ENCODE peak calls at places on chromosomes 16 and 17, in five cellular contexts. O, B, V, Z and I are unnamed samples.

GRCh38 chr17:82487898-82488297 is 29.4 kb downstream of the NARF start:
- DNase-seq in O (no peak), B (no peak), V (no peak), Z (peak; percentile 68), I (no peak)

GRCh38 chr17:70582777-70583176 is 413.4 kb downstream of the KCNJ2 start:
- DNase-seq in O (no peak), B (no peak), V (no peak), Z (no peak), I (no peak)

GRCh38 chr17:77011173-77012011 is 129.4 kb upstream of the SEC14L1 start:
- DNase-seq in O (no peak), B (no peak), V (peak; percentile 51), Z (no peak), I (peak; percentile 49)

GRCh38 chr17:72494576-72494975 is 373.8 kb downstream of the SOX9 start:
- DNase-seq in O (no peak), B (no peak), V (no peak), Z (no peak), I (no peak)

GRCh38 chr16:80273635-80274538 is 266.9 kb upstream of the DYNLRB2 start:
- DNase-seq in O (no peak), B (no peak), V (no peak), Z (no peak), I (no peak)

GRCh38 chr16:57994778-57995177 is 5.7 kb downstream of the ZNF319 start:
- DNase-seq in O (peak; percentile 83), B (no peak), V (peak; percentile 77), Z (peak; percentile 69), I (no peak)

GRCh38 chr17:39867084-39867890 is 715 bp upstream of the ZPBP2 start:
- DNase-seq in O (no peak), B (no peak), V (no peak), Z (no peak), I (peak; percentile 39)

GRCh38 chr16:56013962-56014552 is 138.9 kb upstream of the CES5A start:
- DNase-seq in O (peak; percentile 52), B (no peak), V (peak; percentile 84), Z (peak; percentile 41), I (no peak)

GRCh38 chr17:50079334-50080095 is 15.6 kb upstream of the PDK2 start:
- DNase-seq in O (peak; percentile 74), B (no peak), V (no peak), Z (no peak), I (peak; percentile 86)

GRCh38 chr16:88970539-88971065 is 6.4 kb downstream of the CBFA2T3 start:
- DNase-seq in O (no peak), B (no peak), V (no peak), Z (no peak), I (no peak)

GRCh38 chr17:35210741-35211140 is 16.5 kb upstream of the SLC35G3 start:
- DNase-seq in O (no peak), B (no peak), V (no peak), Z (no peak), I (no peak)

GRCh38 chr16:74117798-74118197 is 178.8 kb upstream of the PSMD7 start:
- DNase-seq in O (no peak), B (no peak), V (no peak), Z (no peak), I (no peak)

DNA sequence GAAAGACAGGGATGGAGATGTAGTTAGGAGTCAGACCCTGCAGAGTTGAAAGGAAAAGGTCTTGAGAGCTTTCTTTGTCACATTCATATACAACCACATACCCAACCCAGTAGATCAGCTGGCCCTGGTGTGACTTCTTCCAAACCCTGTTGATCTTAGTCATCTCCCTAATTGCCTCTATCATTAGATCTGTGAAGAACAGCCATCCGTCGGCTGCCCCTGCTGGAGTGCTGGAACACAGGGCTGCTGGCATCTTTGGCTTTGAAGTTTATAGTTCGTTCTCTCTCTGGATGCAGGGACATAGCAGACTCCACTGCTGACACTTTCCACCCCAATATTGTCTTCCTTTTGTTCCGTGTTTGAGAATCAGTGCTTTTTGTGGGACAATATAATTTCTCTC is 10.4 kb upstream of the SMG8 start:
- DNase-seq in O (no peak), B (no peak), V (no peak), Z (no peak), I (no peak)
- H3K4me3 ChIP-seq in O (no peak overlapping the region), B (no peak overlapping the region), V (no peak overlapping the region), Z (no peak overlapping the region), I (no peak overlapping the region)

DNA sequence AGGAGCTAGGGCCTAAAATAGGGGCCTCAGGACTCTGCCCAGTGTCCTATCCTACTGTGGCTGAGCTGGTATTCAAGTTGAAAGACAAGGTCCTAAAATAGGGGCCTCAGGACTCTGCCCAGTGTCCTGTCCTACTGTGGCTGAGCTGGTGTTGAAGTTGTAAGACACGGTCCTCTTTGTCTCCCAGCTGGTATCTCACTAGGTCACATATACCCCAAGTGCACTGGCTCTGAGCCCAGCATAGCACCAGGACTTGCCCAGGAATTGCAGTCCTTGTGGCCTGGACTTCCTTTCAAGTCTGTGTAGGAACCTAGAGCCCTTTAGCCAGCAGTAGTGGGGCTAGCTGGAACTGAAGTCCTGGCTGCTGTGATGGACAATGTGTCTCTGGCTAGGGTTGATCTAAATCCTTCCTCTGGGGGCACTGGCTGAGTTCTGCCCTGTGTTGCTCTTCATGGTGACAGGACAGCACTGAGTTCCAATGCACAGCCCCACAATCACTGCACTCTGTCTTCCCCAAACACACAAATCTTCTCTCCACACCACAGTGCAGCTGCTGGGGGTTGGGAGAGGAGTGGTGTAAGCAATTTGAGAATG is 260.5 kb downstream of the HAPSTR1 start:
- DNase-seq in O (no peak), B (no peak), V (no peak), Z (no peak), I (no peak)
- H3K9me3 ChIP-seq in O (peaks cover 2% of the 10 kb centered on the region), B (peaks cover 10% of the 10 kb centered on the region), V (no peaks in the 10 kb centered on the region), Z (peaks cover 5% of the 10 kb centered on the region), I (no peaks in the 10 kb centered on the region)

DNA sequence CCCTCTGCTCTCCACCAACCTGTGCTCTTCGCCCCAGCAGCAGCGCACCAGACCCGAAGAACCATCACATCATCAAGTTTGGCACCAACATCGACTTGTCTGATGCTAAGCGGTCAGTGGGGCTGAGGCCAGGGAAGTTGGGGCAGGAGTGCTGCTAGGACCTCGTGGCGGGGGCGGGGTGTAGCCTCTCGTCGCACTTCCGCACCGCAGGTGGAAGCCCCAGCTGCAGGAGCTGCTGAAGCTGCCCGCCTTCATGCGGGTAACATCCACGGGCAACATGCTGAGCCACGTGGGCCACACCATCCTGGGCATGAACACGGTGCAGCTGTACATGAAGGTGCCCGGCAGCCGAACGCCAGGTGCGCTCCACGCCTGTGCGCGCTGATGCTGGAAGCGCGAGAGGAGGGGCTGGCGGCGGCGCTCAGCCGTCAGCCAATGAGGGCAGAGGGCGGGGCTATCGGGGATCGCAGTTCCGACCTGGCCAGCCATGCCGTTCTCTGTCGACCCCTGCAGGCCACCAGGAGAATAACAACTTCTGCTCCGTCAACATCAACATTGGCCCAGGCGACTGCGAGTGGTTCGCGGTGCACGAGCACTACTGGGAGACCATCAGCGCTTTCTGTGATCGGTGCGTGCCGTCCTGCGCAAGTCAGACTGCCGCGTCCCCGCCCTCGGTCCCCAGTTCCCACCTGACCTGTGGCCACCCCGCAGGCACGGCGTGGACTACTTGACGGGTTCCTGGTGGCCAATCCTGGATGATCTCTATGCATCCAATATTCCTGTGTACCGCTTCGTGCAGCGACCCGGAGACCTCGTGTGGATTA is 3.2 kb upstream of the TMEM88 start:
- DNase-seq in O (peak; percentile 94), B (no peak), V (peak; percentile 56), Z (peak; percentile 91), I (peak; percentile 96)
- H3K4me3 ChIP-seq in O (no peak overlapping the region), B (peak overlapping the region; percentile 58), V (no peak overlapping the region), Z (no peak overlapping the region), I (peak overlapping the region; percentile 38)

GRCh38 chr16:35636831-35637230 is 2177.4 kb downstream of the TP53TG3F start:
- DNase-seq in O (no peak), B (no peak), V (no peak), Z (no peak), I (no peak)
- H3K9me3 ChIP-seq in O (no peaks in the 10 kb centered on the region), B (no peaks in the 10 kb centered on the region), V (no peaks in the 10 kb centered on the region), Z (no peaks in the 10 kb centered on the region), I (no peaks in the 10 kb centered on the region)

GRCh38 chr17:6126768-6127167 is 56.6 kb downstream of the WSCD1 start:
- DNase-seq in O (no peak), B (no peak), V (no peak), Z (no peak), I (no peak)
- H3K4me3 ChIP-seq in O (no peak overlapping the region), B (no peak overlapping the region), V (no peak overlapping the region), Z (no peak overlapping the region), I (no peak overlapping the region)

GRCh38 chr16:3295783-3296182 is 9.4 kb downstream of the TIGD7 start:
- DNase-seq in O (no peak), B (no peak), V (no peak), Z (no peak), I (no peak)
- H3K9me3 ChIP-seq in O (peaks cover 19% of the 10 kb centered on the region), B (peaks cover 89% of the 10 kb centered on the region), V (peaks cover 14% of the 10 kb centered on the region), Z (no peaks in the 10 kb centered on the region), I (peaks cover 6% of the 10 kb centered on the region)

GRCh38 chr16:22699356-22699755 is 114.6 kb upstream of the HS3ST2 start:
- DNase-seq in O (no peak), B (no peak), V (no peak), Z (no peak), I (no peak)
- H3K4me3 ChIP-seq in O (no peak overlapping the region), B (no peak overlapping the region), V (no peak overlapping the region), Z (no peak overlapping the region), I (no peak overlapping the region)

GRCh38 chr16:6964679-6965078 is 368.0 kb upstream of the RBFOX1 start:
- DNase-seq in O (no peak), B (no peak), V (no peak), Z (no peak), I (no peak)

GRCh38 chr16:6967796-6968195 is 364.8 kb upstream of the RBFOX1 start:
- DNase-seq in O (no peak), B (no peak), V (no peak), Z (no peak), I (no peak)

GRCh38 chr16:6969594-6969993 is 363.1 kb upstream of the RBFOX1 start:
- DNase-seq in O (no peak), B (no peak), V (no peak), Z (no peak), I (no peak)

GRCh38 chr16:6970171-6970857 is 362.3 kb upstream of the RBFOX1 start:
- DNase-seq in O (no peak), B (no peak), V (no peak), Z (no peak), I (no peak)

GRCh38 chr16:6966925-6967324 is 365.7 kb upstream of the RBFOX1 start:
- DNase-seq in O (no peak), B (no peak), V (no peak), Z (no peak), I (no peak)
- H3K9me3 ChIP-seq in O (no peaks in the 10 kb centered on the region), B (no peaks in the 10 kb centered on the region), V (no peaks in the 10 kb centered on the region), Z (no peaks in the 10 kb centered on the region), I (no peaks in the 10 kb centered on the region)